ENCODE peak calls at places on chromosomes 13 and 19, in seven cellular contexts. L, C, B, D, T, Y and H are unnamed samples.

GRCh38 chr13:113939905-113940339 is 34.0 kb downstream of the C13orf46 start:
- DNase-seq in T (no peak), Y (no peak), L (no peak), B (no peak), D (no peak), C (no peak), H (no peak)

GRCh38 chr19:37519890-37520289 is 13.2 kb downstream of the ZNF793 start:
- DNase-seq in D (no peak), T (no peak), B (no peak), Y (no peak), C (no peak), L (no peak), H (no peak)

GRCh38 chr19:23263870-23264590 is 13.8 kb upstream of the ZNF724 start:
- DNase-seq in L (no peak), C (no peak), B (no peak), D (no peak), Y (no peak), T (no peak), H (no peak)

GRCh38 chr19:42280761-42281174 is 11.7 kb downstream of the CIC start:
- DNase-seq in C (peak; percentile 44), L (no peak), T (no peak), B (no peak), D (no peak), Y (no peak), H (no peak)

GRCh38 chr19:862529-863304 is 3.3 kb downstream of the CFD start:
- DNase-seq in T (peak; percentile 86), Y (peak; percentile 73), L (no peak), B (peak; percentile 56), C (peak; percentile 73), D (peak; percentile 79), H (no peak)

GRCh38 chr13:99053636-99054233 is 75.9 kb upstream of the DOCK9 start:
- DNase-seq in T (no peak), C (no peak), B (no peak), L (no peak), Y (no peak), D (no peak), H (no peak)

GRCh38 chr13:30805132-30805537 is 69.8 kb downstream of the ALOX5AP start:
- DNase-seq in T (no peak), Y (no peak), B (no peak), L (no peak), C (no peak), D (no peak), H (no peak)

GRCh38 chr19:52034051-52034728 is 6.0 kb upstream of the ZNF614 start:
- DNase-seq in T (no peak), D (no peak), L (no peak), C (no peak), Y (no peak), B (no peak), H (no peak)

GRCh38 chr13:101092985-101093384 is 323.3 kb downstream of the NALCN start:
- DNase-seq in L (no peak), C (no peak), T (no peak), B (no peak), D (no peak), Y (no peak), H (no peak)

GRCh38 chr19:48965033-48965805 is at the start of gene FTL:
- DNase-seq in C (peak; percentile 94), Y (peak; percentile 98), T (peak; percentile 99), D (peak; percentile 94), B (peak; percentile 93), L (peak; percentile 98), H (peak; percentile 96)

GRCh38 chr19:37982655-37983054 is 75.6 kb downstream of the SIPA1L3 start:
- DNase-seq in Y (no peak), D (no peak), C (no peak), L (no peak), T (peak; percentile 3), B (no peak), H (no peak)

GRCh38 chr13:32022292-32022691 is 9.3 kb upstream of the FRY start:
- DNase-seq in L (no peak), D (peak; percentile 35), B (no peak), T (no peak), C (no peak), Y (no peak), H (no peak)

GRCh38 chr13:32021785-32022184 is 9.8 kb upstream of the FRY start:
- DNase-seq in L (no peak), D (no peak), Y (no peak), C (no peak), T (no peak), B (no peak), H (no peak)

GRCh38 chr13:32023096-32023495 is 8.5 kb upstream of the FRY start:
- DNase-seq in B (no peak), D (no peak), C (no peak), T (no peak), Y (no peak), L (no peak), H (no peak)

GRCh38 chr13:32024750-32025149 is 6.8 kb upstream of the FRY start:
- DNase-seq in L (no peak), T (no peak), Y (no peak), C (no peak), D (no peak), B (no peak), H (no peak)

GRCh38 chr13:32023698-32024097 is 7.9 kb upstream of the FRY start:
- DNase-seq in B (no peak), L (no peak), D (no peak), C (no peak), T (no peak), Y (no peak), H (no peak)
- TF ChIP-seq CTCF in B (peak; percentile 19), L (no peak), D (no peak), C (no peak), T (no peak), Y (no peak), H (peak; percentile 37)

DNA sequence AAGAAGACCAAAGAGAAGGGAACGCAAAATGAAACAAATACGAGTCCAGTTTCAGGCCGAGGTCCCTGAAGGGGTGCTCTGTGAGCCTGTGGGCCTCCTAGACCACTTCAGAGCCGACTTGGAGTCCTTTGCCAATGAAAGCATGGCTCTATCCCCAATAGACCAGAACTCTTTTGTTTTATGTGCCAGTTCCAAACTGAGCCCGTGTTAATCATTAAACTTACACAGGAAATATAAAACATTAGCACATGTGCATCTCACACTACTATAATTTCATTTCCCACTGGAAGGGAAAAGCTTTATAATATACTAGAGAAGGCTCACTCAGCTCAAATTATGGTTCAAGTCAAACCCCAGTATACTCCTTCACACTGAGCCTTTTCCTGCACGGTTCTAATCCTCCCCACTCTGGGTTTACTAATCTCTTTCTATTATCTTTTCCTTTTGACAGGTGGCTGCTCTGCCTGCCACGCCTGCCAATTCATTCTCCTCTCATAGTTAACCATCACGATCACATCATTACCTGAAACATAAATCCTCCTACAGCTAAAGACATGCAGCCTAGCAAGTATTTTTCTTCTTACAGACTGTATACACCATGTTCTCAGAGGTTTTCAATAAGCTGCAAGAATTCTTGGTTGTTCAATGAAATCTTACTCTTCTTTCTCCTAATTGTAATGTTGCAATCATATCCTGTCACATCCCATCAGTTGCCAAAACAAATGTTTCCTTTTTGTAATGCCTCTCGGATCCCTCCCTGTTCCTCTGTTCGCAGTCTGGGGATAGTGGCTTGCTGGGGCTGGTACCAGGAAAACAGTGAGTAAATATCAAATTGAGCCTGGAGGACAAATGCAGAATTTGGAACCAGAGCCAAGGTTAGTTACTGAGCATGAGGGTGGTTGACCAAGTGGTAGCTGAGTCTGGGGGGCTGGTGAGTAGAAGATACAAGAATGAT is 18.8 kb upstream of the WASF3 start:
- DNase-seq in L (no peak), D (no peak), Y (no peak), T (no peak), C (no peak), B (no peak), H (no peak)
- TF ChIP-seq CTCF in L (no peak), D (no peak), Y (no peak), T (no peak), C (no peak), B (no peak), H (no peak)

GRCh38 chr13:111114362-111115050 is 604 bp upstream of the ARHGEF7 start:
- DNase-seq in B (peak; percentile 52), T (no peak), D (peak; percentile 54), C (peak; percentile 21), L (no peak), Y (peak; percentile 46), H (peak; percentile 49)
- TF ChIP-seq CTCF in B (no peak), T (no peak), D (no peak), C (no peak), L (no peak), Y (no peak), H (no peak)

DNA sequence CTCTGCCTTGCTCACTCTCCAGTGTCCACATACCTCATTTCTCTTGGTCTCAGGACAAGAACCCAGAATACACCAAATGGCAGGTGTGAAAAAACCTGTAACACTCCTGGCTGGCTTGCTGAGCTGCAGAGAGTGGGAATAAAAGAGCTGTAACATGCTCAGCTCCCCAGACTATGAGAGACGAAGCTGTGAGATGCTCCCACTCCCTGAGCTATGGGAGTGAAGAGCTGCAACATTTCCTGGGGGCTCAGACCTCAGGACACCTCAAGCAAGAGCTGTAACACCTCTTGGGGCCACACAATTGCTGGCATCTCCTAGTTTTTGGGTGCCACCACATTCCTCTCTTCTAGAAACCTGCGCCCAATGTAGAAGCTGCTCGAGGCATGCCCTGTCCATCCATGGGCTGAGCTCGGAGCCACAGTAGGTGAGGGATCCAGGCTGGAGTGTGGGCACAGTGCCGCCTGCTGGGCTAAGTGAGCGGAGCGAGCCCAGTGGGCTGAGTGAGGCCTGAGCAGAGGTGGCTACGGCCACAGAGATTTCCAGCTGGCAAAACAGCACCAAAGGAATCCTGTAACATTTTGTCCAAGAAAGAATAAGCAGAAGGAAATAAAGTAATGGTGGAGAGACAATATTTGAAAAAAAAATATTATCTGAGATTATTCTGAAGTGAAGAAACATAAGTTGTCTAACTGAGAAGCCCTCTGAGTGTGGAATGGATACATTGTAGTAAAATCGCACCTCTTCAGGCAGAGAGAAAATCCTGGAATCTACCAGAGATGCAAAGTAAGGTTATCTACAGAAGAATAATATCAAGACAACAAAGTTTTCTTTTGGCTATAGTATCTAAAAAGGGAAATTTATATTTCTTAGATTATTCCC is 186.2 kb upstream of the PCDH9 start:
- DNase-seq in C (peak; percentile 13), B (peak; percentile 69), L (no peak), D (peak; percentile 65), Y (no peak), T (peak; percentile 54), H (no peak)
- TF ChIP-seq CTCF in C (no peak), B (peak; percentile 70), L (no peak), D (peak; percentile 68), Y (no peak), T (peak; percentile 50), H (no peak)